ENCODE peak calls at places on chromosome 12, in four cellular contexts. A, G, P and S are unnamed samples.

GRCh38 chr12:50952510-50952909 is at the start of gene HIGD1C:
- DNase-seq in P (no peak), A (peak), G (no peak), S (no peak)

GRCh38 chr12:108039794-108040193 is 89.3 kb upstream of the WSCD2 start:
- DNase-seq in P (no peak), G (no peak), A (no peak), S (no peak)

GRCh38 chr12:118175823-118176447 is 40.0 kb downstream of the PEBP1 start:
- DNase-seq in P (no peak), G (no peak), A (no peak), S (no peak)

GRCh38 chr12:49019435-49020317 is 1.1 kb upstream of the PRKAG1 start:
- DNase-seq in P (no peak), G (peak), A (peak), S (peak)

GRCh38 chr12:131692431-131692830 is 18.5 kb upstream of the SFSWAP start:
- DNase-seq in P (no peak), A (no peak), G (no peak), S (no peak)

GRCh38 chr12:77914089-77914488 is 83.4 kb downstream of the NAV3 start:
- DNase-seq in G (no peak), A (no peak), P (no peak), S (peak)

GRCh38 chr12:27981874-27982273 is 9.3 kb upstream of the PTHLH start:
- DNase-seq in P (peak), G (no peak), A (no peak), S (no peak)

GRCh38 chr12:107288414-107289125 is 195.2 kb upstream of the CRY1 start:
- DNase-seq in P (no peak), G (no peak), A (no peak), S (peak)

GRCh38 chr12:127054531-127054930 is 1212.4 kb upstream of the TMEM132C start:
- DNase-seq in G (no peak), P (peak), A (no peak), S (no peak)

GRCh38 chr12:122394626-122395194 is 27.8 kb downstream of the CLIP1 start:
- DNase-seq in A (no peak), G (no peak), P (no peak), S (no peak)

GRCh38 chr12:79069009-79069408 is 204.4 kb downstream of the SYT1 start:
- DNase-seq in P (peak), G (no peak), A (no peak), S (no peak)

GRCh38 chr12:68497112-68497511 is 113.6 kb upstream of the RAP1B start:
- DNase-seq in G (no peak), A (no peak), P (no peak), S (no peak)

GRCh38 chr12:100926669-100927248 is 132.2 kb downstream of the ANO4 start:
- DNase-seq in A (peak), P (peak), G (peak), S (peak)

GRCh38 chr12:44703311-44703910 is 172.7 kb downstream of the NELL2 start:
- DNase-seq in G (no peak), A (no peak), P (no peak), S (peak)

GRCh38 chr12:113980054-113980453 is 13.9 kb upstream of the RBM19 start:
- DNase-seq in P (no peak), G (no peak), A (no peak), S (no peak)

GRCh38 chr12:46371718-46372130 is 849 bp downstream of the SLC38A2 start:
- DNase-seq in P (no peak), A (no peak), G (no peak), S (no peak)

GRCh38 chr12:108147279-108147678 is 18.2 kb downstream of the WSCD2 start:
- DNase-seq in A (no peak), G (no peak), P (no peak), S (no peak)

GRCh38 chr12:11677752-11678151 is 28.3 kb downstream of the ETV6 start:
- DNase-seq in P (no peak), G (no peak), A (no peak), S (no peak)

GRCh38 chr12:10364839-10365681 is 24.8 kb downstream of the KLRK1 start:
- DNase-seq in A (peak), P (peak), G (peak), S (peak)

GRCh38 chr12:130951636-130952035 is 2.1 kb upstream of the ADGRD1 start:
- DNase-seq in P (no peak), A (no peak), G (no peak), S (no peak)

GRCh38 chr12:69578283-69578682 is 7.0 kb upstream of the CCT2 start:
- DNase-seq in G (no peak), P (no peak), A (no peak), S (no peak)

GRCh38 chr12:16437281-16437816 is 89.9 kb downstream of the MGST1 start:
- DNase-seq in G (no peak), P (no peak), A (peak), S (no peak)

GRCh38 chr12:66584673-66585072 is 94.2 kb downstream of the GRIP1 start:
- DNase-seq in P (peak), G (no peak), A (no peak), S (peak)

GRCh38 chr12:82124711-82125110 is 233.5 kb downstream of the CCDC59 start:
- DNase-seq in A (no peak), P (peak), G (no peak), S (no peak)

GRCh38 chr12:48115957-48116356 is 3.2 kb upstream of the PFKM start:
- DNase-seq in P (no peak), G (no peak), A (no peak), S (no peak)

GRCh38 chr12:52041695-52042123 is 9.5 kb upstream of the NR4A1 start:
- DNase-seq in G (no peak), P (peak), A (peak), S (no peak)

GRCh38 chr12:113292091-113292490 is 42.8 kb downstream of the SLC8B1 start:
- DNase-seq in A (no peak), P (no peak), G (no peak), S (no peak)

DNA sequence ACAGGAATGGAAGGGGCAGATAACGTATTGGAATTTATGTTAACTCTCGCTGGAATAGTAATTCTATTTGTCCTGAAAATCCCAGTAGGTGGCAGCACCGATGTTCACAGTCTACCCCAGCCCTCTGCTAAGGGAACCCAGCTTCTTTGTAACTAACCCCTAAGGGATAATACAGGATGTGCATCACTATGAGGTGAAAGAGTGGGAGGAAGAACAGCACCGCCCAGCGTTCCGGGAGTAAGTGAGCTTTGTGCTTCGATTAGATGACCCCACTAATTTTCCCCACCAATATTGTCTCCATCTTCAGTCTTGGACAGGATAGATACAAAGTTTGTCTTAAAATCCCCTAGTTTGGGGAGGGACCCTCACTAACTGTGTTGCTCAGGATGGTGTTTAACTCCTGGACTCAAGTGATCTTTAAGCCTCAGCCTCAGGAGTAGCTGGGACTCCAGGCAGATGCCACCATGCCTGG is 2.7 kb downstream of the SLC2A3 start:
- DNase-seq in G (peak), A (peak), P (peak), S (peak)
- H3K27ac ChIP-seq in G (peak), A (peak), P (peak), S (peak)

DNA sequence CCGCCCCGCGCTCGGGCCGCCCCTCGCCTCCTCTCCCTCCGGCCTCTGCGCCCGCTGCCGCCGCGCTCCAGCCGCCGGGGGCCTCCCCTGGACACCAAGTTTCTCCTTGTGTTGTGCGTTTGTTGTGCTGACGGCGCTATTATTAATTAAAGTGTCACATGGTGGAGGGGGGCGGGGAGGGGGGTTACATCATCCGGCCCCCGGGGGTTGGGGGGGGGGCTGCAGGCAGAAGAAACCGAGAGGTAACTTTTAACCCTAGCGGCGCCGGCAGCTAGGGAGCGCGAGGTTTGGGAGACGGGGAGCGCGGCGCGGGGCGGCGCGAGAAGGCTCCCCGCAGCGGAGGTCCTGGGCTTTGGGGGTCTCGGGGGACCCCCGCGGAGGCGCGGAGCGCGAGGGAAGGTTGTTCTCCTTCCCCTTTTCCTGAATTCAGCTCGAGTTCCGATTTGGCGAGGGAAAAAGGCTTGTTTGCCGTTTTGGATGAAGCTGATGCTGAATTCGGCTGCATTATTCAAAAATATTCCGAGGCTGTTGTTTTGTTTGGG is at the start of gene HRK:
- DNase-seq in A (peak), P (no peak), G (no peak), S (peak)
- TF ChIP-seq EZH2 in A (no peak), P (no peak), G (peak), S (no peak)

GRCh38 chr12:6944381-6945186 is 762 bp downstream of the C12orf57 start:
- DNase-seq in P (no peak), G (peak), A (peak), S (peak)
- TF ChIP-seq CTCF in P (peak), G (peak), A (peak), S (peak)

DNA sequence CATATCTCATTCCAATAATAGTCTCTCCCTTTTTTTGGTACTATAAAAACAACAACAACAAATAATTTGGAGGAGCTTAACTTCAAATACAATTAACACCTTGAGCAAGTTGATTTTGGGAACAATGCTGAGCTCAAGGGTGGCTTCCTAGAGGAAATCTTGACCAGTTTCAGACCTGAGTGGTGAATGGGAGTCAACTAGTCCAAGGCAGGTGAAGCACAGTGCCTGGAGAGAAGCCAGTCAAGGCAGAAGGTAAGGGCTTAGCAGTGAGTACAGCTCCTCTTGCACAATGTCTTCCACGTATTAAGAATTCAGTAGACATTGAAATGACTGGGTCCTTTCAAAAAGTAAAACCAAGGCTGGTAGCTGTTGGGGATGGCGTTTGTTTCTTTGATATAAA is 444.8 kb downstream of the ATP23 start:
- DNase-seq in G (no peak), P (peak), A (peak), S (no peak)
- H3K27ac ChIP-seq in G (no peak), P (no peak), A (no peak), S (no peak)

GRCh38 chr12:1532367-1532752 is 62.0 kb downstream of the FBXL14 start:
- DNase-seq in G (no peak), P (no peak), A (no peak), S (no peak)

GRCh38 chr12:1531654-1532366 is 62.6 kb downstream of the FBXL14 start:
- DNase-seq in A (no peak), G (no peak), P (no peak), S (no peak)

GRCh38 chr12:1529862-1530591 is 64.4 kb downstream of the FBXL14 start:
- DNase-seq in P (no peak), A (peak), G (no peak), S (no peak)

GRCh38 chr12:1530592-1531159 is 63.7 kb downstream of the FBXL14 start:
- DNase-seq in G (no peak), P (no peak), A (peak), S (no peak)

DNA sequence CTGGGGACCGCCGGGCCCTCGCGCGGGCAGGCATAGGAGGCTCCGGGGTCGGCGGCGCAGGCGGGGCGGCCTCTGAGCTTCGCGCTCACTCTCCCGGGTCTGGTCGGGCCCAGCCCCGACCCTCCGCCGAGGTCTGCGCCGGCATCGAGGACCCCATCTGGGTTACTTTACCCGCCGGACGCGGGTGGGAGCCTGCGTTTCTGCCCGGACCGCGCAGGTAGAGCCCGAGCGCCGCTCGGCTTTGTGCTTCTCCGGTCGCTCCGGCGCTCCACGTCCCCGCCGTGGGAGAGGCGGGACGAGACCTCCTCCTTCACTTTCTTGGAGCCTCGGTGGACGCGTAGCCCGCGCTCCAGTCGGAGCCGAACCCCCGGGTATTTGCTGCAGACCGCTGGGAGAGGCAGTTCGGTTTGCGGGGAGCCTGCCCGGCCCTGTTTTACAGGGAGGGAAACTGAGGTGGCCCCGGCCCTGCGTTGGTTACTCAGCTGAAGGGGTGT is 63.2 kb downstream of the FBXL14 start:
- DNase-seq in G (no peak), A (peak), P (no peak), S (no peak)
- TF ChIP-seq EZH2 in G (peak), A (peak), P (no peak), S (peak)